ENCODE peak calls at places on chromosome X, in nine cellular contexts. Y, Z, O, G, T, I, V, U and R are unnamed samples. For H3K27me3, the result is how much of the 10 kb centered on the place peaks cover.

GRCh38 chrX:147072747-147073146 is 258.2 kb upstream of the CXorf51A start:
- DNase-seq in Y (no peak), G (no peak), O (no peak), V (no peak), T (no peak), U (no peak), Z (no peak), I (no peak), R (no peak)

GRCh38 chrX:35664838-35665237 is 133.3 kb upstream of the MAGEB16 start:
- DNase-seq in Y (no peak), O (no peak), U (no peak), T (no peak), V (no peak), I (no peak), G (no peak), Z (no peak), R (no peak)

GRCh38 chrX:151359341-151359740 is 37.7 kb upstream of the VMA21 start:
- DNase-seq in U (no peak), Y (no peak), T (no peak), I (no peak), V (no peak), G (no peak), Z (no peak), O (no peak), R (no peak)

GRCh38 chrX:131763674-131764073 is 219.8 kb downstream of the OR13H1 start:
- DNase-seq in I (peak), G (no peak), O (peak), Y (no peak), V (no peak), U (no peak), T (no peak), Z (peak), R (no peak)

GRCh38 chrX:53281321-53281822 is at the start of gene IQSEC2:
- DNase-seq in U (peak), Z (peak), V (no peak), G (peak), T (peak), I (peak), Y (peak), O (peak), R (peak)

GRCh38 chrX:142428916-142429315 is 223.8 kb upstream of the MAGEC2 start:
- DNase-seq in V (no peak), T (no peak), G (no peak), O (no peak), U (no peak), Y (no peak), Z (peak), I (no peak), R (no peak)

GRCh38 chrX:48785525-48786214 is 720 bp upstream of the GATA1 start:
- DNase-seq in O (no peak), T (no peak), U (no peak), G (no peak), Y (no peak), Z (no peak), V (no peak), I (no peak), R (no peak)

GRCh38 chrX:23908219-23909003 is 605 bp downstream of the CXorf58 start:
- DNase-seq in G (no peak), U (no peak), T (no peak), V (no peak), O (no peak), I (no peak), Z (no peak), Y (no peak), R (no peak)

GRCh38 chrX:105543271-105543670 is 279.1 kb upstream of the NRK start:
- DNase-seq in T (no peak), U (no peak), V (no peak), Z (no peak), Y (no peak), G (no peak), I (no peak), O (no peak), R (no peak)

GRCh38 chrX:64536740-64537139 is 141.5 kb upstream of the MTMR8 start:
- DNase-seq in Y (no peak), T (no peak), G (no peak), Z (no peak), I (no peak), V (no peak), U (no peak), O (no peak), R (peak)

GRCh38 chrX:140190441-140191108 is 225.3 kb upstream of the CXorf66 start:
- DNase-seq in V (no peak), T (no peak), I (no peak), Y (no peak), G (no peak), U (peak), Z (no peak), O (no peak), R (no peak)

GRCh38 chrX:3184176-3184930 is 143.1 kb downstream of the ARSF start:
- DNase-seq in G (no peak), Z (no peak), O (no peak), U (peak), T (no peak), I (no peak), Y (peak), V (peak), R (peak)

GRCh38 chrX:2629316-2630168 is 61.6 kb upstream of the CD99 start:
- DNase-seq in G (peak), O (no peak), V (peak), U (no peak), Y (no peak), Z (no peak), T (no peak), I (no peak), R (no peak)

GRCh38 chrX:128504496-128504895 is 452.3 kb upstream of the ACTRT1 start:
- DNase-seq in V (no peak), I (no peak), Z (no peak), O (no peak), T (no peak), G (no peak), Y (no peak), U (no peak), R (no peak)

GRCh38 chrX:72274526-72274925 is 2.5 kb downstream of the RPS4X start:
- DNase-seq in O (no peak), Y (no peak), V (no peak), I (no peak), Z (no peak), T (no peak), G (no peak), U (peak), R (no peak)

GRCh38 chrX:123588723-123589122 is 144.1 kb downstream of the THOC2 start:
- DNase-seq in O (no peak), Y (no peak), Z (peak), U (no peak), G (no peak), V (no peak), I (no peak), T (no peak), R (peak)

GRCh38 chrX:123590842-123591491 is 141.9 kb downstream of the THOC2 start:
- DNase-seq in G (no peak), T (no peak), U (peak), I (no peak), O (no peak), Z (peak), Y (no peak), V (peak), R (peak)
- H3K4me3 ChIP-seq in G (no peak), T (no peak), U (no peak), I (no peak), O (no peak), Z (peak), Y (no peak), V (no peak), R (no peak)

GRCh38 chrX:40661489-40661888 is 14.1 kb upstream of the CXorf38 start:
- DNase-seq in G (no peak), Y (no peak), I (no peak), V (no peak), Z (no peak), T (no peak), U (no peak), O (no peak), R (no peak)

GRCh38 chrX:40660381-40660780 is 13.0 kb upstream of the CXorf38 start:
- DNase-seq in V (no peak), Z (no peak), T (no peak), G (no peak), I (no peak), Y (no peak), U (no peak), O (no peak), R (no peak)

GRCh38 chrX:40663078-40663740 is 15.8 kb upstream of the CXorf38 start:
- DNase-seq in V (no peak), G (no peak), U (no peak), Y (no peak), T (no peak), Z (no peak), O (no peak), I (no peak), R (no peak)

GRCh38 chrX:40663880-40664630 is 16.7 kb upstream of the CXorf38 start:
- DNase-seq in Z (peak), I (no peak), T (no peak), V (no peak), U (peak), G (peak), Y (no peak), O (no peak), R (no peak)
- TF ChIP-seq CTCF in Z (peak), I (peak), T (peak), V (peak), U (peak), G (peak), Y (peak), O (no peak), R (peak)

GRCh38 chrX:69510137-69510715 is 6.1 kb downstream of the NALF2 start:
- DNase-seq in I (no peak), G (no peak), V (no peak), Y (no peak), O (no peak), U (no peak), Z (no peak), T (no peak), R (no peak)
- H3K27me3 ChIP-seq in I (under half), G (under half), V (under half), Y (under half), O (under half), U (under half), Z (under half), T (under half), R (under half)

DNA sequence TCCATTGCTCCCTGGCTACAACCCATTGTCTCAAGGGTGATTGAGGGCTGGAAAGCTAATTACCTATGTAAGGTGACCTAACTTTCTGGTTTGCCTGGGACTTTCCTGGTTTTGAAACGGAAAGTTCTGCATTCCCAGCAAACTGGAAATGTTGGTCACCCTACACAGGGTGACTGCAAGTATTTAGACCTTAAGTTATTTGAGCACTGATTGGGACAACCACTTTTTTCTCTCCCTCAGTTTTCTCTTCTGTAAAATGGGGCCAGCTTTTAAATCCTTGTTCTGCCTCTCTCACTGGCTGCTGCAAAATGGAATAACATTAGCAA is 23.7 kb upstream of the MSN start:
- DNase-seq in V (no peak), O (no peak), I (no peak), Z (no peak), T (peak), G (no peak), U (no peak), Y (no peak), R (peak)
- H3K4me3 ChIP-seq in V (no peak), O (no peak), I (no peak), Z (no peak), T (no peak), G (no peak), U (no peak), Y (no peak), R (no peak)

DNA sequence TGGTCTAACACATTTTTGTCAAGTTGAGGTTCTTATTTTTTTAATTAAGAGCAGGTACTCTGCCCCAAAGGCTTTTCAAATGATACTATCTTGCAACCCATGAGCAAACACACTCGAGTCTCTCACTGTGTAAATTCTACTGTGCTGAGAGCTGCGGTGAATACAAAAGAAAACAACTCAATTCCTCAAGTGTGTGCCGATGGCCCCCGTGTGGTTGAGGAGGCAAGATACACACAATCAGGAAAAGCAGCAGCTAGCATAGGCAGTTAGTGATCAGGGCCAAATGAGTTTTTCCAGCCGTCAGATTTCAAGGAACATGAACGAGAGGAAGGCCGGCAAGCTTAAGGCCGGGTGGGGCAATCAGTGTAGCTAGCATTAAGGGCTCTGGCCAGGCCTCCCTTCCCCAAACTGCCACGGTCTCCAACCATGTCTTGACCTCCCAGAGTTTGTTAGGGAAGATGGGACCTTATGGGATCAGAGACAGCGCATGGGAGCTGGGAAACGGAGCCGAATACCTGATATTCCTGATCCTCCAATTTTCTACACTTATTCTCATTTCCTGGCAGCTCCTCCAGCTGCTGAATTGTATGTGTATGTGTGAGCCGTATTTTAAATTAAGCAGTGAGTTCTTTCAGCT is 59.7 kb downstream of the RTL9 start:
- DNase-seq in T (no peak), V (no peak), I (no peak), G (peak), O (peak), Z (peak), Y (no peak), U (peak), R (peak)
- TF ChIP-seq CTCF in T (peak), V (peak), I (peak), G (peak), O (no peak), Z (peak), Y (peak), U (peak), R (peak)

GRCh38 chrX:77595848-77596247 is 148.7 kb downstream of the FGF16 start:
- DNase-seq in U (no peak), Z (no peak), G (no peak), V (no peak), O (no peak), Y (no peak), I (no peak), T (no peak), R (no peak)
- H3K27me3 ChIP-seq in U (under half), Z (under half), G (under half), V (under half), O (under half), Y (under half), I (under half), T (under half), R (under half)

GRCh38 chrX:25012793-25013592 is 2.8 kb downstream of the ARX start:
- DNase-seq in O (no peak), U (no peak), V (no peak), T (no peak), Y (no peak), G (no peak), I (peak), Z (no peak), R (no peak)
- H3K4me3 ChIP-seq in O (no peak), U (peak), V (peak), T (no peak), Y (no peak), G (peak), I (peak), Z (peak), R (no peak)